ENCODE peak calls at places on chromosomes 16 and 17, in six cellular contexts. T is KG1; Z is EH; E is tibial nerve; C is activated CD8-positive, alpha-beta T cell treated with anti-CD3 and anti-CD28 coated beads, Interleukin-2, amount 10 ng/mL, durations not matched to agents 7 days and 5 days; D is stimulated activated CD8-positive, alpha-beta memory T cell treated with anti-CD3 and anti-CD28 coated beads, Interleukin-15, amount 100 ng/mL, for 24 hours. A is an unnamed sample.

GRCh38 chr16:86865866-86866675 is 287.7 kb downstream of the FOXL1 start:
- DNase-seq in T (no peak), Z (peak), E (no peak), C (no peak), D (no peak), A (no peak)

GRCh38 chr17:40466298-40466971 is 23.2 kb downstream of the IGFBP4 start:
- DNase-seq in T (no peak), Z (no peak), E (no peak), C (no peak), D (no peak), A (no peak)

GRCh38 chr17:66398617-66399016 is 96.2 kb downstream of the PRKCA start:
- DNase-seq in T (no peak), Z (no peak), E (no peak), C (no peak), D (no peak), A (no peak)

GRCh38 chr17:65093930-65094329 is 37.4 kb upstream of the GNA13 start:
- DNase-seq in T (no peak), Z (no peak), E (no peak), C (no peak), D (no peak), A (no peak)

GRCh38 chr16:87559976-87560375 is 42.3 kb upstream of the JPH3 start:
- DNase-seq in T (no peak), Z (no peak), E (no peak), C (no peak), D (no peak), A (no peak)

GRCh38 chr17:57284984-57285646 is 28.8 kb downstream of the MSI2 start:
- DNase-seq in T (peak), Z (no peak), E (no peak), C (peak), D (no peak), A (peak)

GRCh38 chr16:83925095-83925905 is 26.4 kb downstream of the MLYCD start:
- DNase-seq in T (no peak), Z (no peak), E (no peak), C (no peak), D (no peak), A (no peak)

GRCh38 chr17:5237541-5238016 is 2.9 kb upstream of the SCIMP start:
- DNase-seq in T (no peak), Z (peak), E (peak), C (peak), D (no peak), A (peak)

GRCh38 chr16:47019563-47019962 is 46.1 kb upstream of the DNAJA2 start:
- DNase-seq in T (no peak), Z (peak), E (no peak), C (no peak), D (no peak), A (no peak)

GRCh38 chr16:71242601-71243000 is 12.1 kb upstream of the HYDIN start:
- DNase-seq in T (no peak), Z (no peak), E (no peak), C (no peak), D (no peak), A (no peak)

GRCh38 chr16:74991593-74992403 is 6.9 kb upstream of the WDR59 start:
- DNase-seq in T (no peak), Z (no peak), E (no peak), C (no peak), D (no peak), A (no peak)

GRCh38 chr16:19774024-19774423 is 56.0 kb downstream of the IQCK start:
- DNase-seq in T (no peak), Z (no peak), E (no peak), C (no peak), D (no peak), A (no peak)

GRCh38 chr17:38691154-38691553 is 13.9 kb upstream of the MLLT6 start:
- DNase-seq in T (no peak), Z (no peak), E (no peak), C (no peak), D (no peak), A (no peak)

GRCh38 chr17:705011-705410 is 9.6 kb downstream of the VPS53 start:
- DNase-seq in T (no peak), Z (no peak), E (no peak), C (no peak), D (no peak), A (no peak)

GRCh38 chr17:62064791-62065563 is at the start of gene MED13:
- DNase-seq in T (no peak), Z (peak), E (peak), C (peak), D (peak), A (peak)

GRCh38 chr17:34319087-34319486 is at the start of gene CCL8:
- DNase-seq in T (no peak), Z (no peak), E (no peak), C (no peak), D (no peak), A (no peak)

GRCh38 chr17:36578671-36579070 is 13.0 kb upstream of the DHRS11 start:
- DNase-seq in T (no peak), Z (peak), E (no peak), C (no peak), D (no peak), A (no peak)

GRCh38 chr17:77571562-77571981 is 386.9 kb upstream of the TNRC6C start:
- DNase-seq in T (no peak), Z (peak), E (no peak), C (peak), D (no peak), A (no peak)

GRCh38 chr17:18191071-18191667 is 7.5 kb downstream of the ALKBH5 start:
- DNase-seq in T (no peak), Z (peak), E (peak), C (no peak), D (no peak), A (no peak)

GRCh38 chr17:80259642-80260535 is 763 bp upstream of the RNF213 start:
- DNase-seq in T (no peak), Z (peak), E (peak), C (peak), D (no peak), A (peak)

GRCh38 chr17:79992657-79993389 is 42.8 kb downstream of the TBC1D16 start:
- DNase-seq in T (no peak), Z (no peak), E (no peak), C (no peak), D (no peak), A (no peak)

A was measured in DND-41.